ENCODE peak calls at places on chromosome 5, in seven cellular contexts. W is uterus, S is stomach, X is GM12878, I is A549, O is Peyer's patch, V is heart left ventricle. N is an unnamed sample.
A peak's percentile ranks its signal among the peaks of the same experiment; 100 is the strongest.

GRCh38 chr5:62059960-62060359 is 246.0 kb upstream of the KIF2A start:
- DNase-seq in X (no peak), W (no peak), V (no peak), S (no peak), I (no peak), O (no peak), N (no peak)

GRCh38 chr5:77210091-77211012 is at the start of gene PDE8B:
- DNase-seq in V (no peak), I (peak; percentile 30), O (peak; percentile 48), X (no peak), S (no peak), W (peak; percentile 33), N (no peak)

GRCh38 chr5:103166704-103167103 is 46.6 kb downstream of the PPIP5K2 start:
- DNase-seq in W (no peak), V (no peak), O (no peak), S (no peak), I (no peak), X (no peak), N (no peak)

GRCh38 chr5:5165541-5166002 is 25.4 kb downstream of the ADAMTS16 start:
- DNase-seq in X (no peak), O (no peak), S (no peak), V (no peak), I (no peak), W (no peak), N (no peak)

GRCh38 chr5:126499278-126499677 is 76.1 kb downstream of the GRAMD2B start:
- DNase-seq in S (no peak), O (no peak), I (no peak), W (peak; percentile 56), V (no peak), X (no peak), N (no peak)

GRCh38 chr5:34648522-34649158 is 7.5 kb upstream of the RAI14 start:
- DNase-seq in X (no peak), W (no peak), I (no peak), V (no peak), S (no peak), O (no peak), N (no peak)

GRCh38 chr5:173745123-173745522 is 128.7 kb upstream of the BOD1 start:
- DNase-seq in X (peak; percentile 47), I (no peak), O (peak; percentile 34), V (no peak), W (no peak), S (no peak), N (peak; percentile 75)

GRCh38 chr5:137305971-137306592 is 193.0 kb downstream of the SPOCK1 start:
- DNase-seq in O (no peak), V (no peak), W (no peak), S (no peak), X (no peak), I (no peak), N (no peak)

GRCh38 chr5:180367991-180368390 is 14.9 kb upstream of the GFPT2 start:
- DNase-seq in V (no peak), W (no peak), O (no peak), I (no peak), X (no peak), S (no peak), N (no peak)

GRCh38 chr5:140345919-140346347 is 470 bp downstream of the HBEGF start:
- DNase-seq in V (peak; percentile 87), S (peak; percentile 68), W (peak; percentile 62), X (no peak), I (peak; percentile 67), O (no peak), N (peak; percentile 60)

GRCh38 chr5:76125888-76126287 is 42.7 kb downstream of the SV2C start:
- DNase-seq in I (no peak), X (no peak), W (no peak), V (no peak), O (no peak), S (no peak), N (no peak)

GRCh38 chr5:132050136-132050535 is 10.3 kb upstream of the IL3 start:
- DNase-seq in X (no peak), S (peak; percentile 25), I (no peak), V (no peak), W (peak; percentile 8), O (peak; percentile 46), N (peak; percentile 23)

GRCh38 chr5:41371741-41372140 is 138.7 kb downstream of the PLCXD3 start:
- DNase-seq in S (no peak), X (no peak), V (no peak), O (no peak), I (peak; percentile 2), W (no peak), N (no peak)

DNA sequence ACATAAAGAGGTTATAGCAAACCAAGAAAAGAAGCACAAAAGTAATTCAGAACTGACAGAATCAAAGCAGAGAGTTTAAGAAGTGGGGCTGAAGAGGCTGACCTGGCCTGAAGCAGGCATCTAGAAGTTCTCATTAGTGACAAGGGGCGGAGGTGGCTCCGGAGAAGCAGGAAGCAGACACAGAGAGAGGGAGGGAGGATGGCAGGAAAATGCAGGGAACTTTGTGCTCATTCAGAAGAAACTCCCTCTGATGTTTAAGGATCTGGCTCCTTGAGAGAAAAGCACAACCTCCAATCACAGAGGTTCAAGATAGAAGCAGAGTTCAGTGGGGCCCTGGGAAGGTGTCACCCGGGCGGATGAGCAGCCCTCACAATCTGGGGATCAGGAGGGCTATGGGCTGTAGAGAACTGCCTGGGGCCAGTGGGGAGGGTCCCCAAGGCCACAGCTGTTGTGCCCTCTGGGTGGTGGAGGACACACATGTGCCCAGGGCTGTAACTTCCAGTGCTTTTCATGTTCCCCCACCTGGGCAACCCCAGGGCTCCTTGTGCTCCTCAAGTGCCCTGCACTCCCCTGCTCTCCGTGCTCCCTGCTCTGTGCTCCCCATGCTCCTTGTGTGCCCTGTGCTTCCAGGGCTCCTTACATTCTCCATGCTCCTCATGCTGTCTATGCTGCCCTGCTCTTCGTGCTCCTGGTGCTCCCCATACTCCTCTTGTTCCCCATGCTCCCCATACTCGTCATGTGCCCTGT is 51.4 kb downstream of the TRIP13 start:
- DNase-seq in V (no peak), X (no peak), W (no peak), I (no peak), S (no peak), O (peak; percentile 37), N (no peak)
- TF ChIP-seq POLR2A in V (no peak), X (no peak), W (no peak), I (no peak), S (no peak), O (no peak), N (no peak)

DNA sequence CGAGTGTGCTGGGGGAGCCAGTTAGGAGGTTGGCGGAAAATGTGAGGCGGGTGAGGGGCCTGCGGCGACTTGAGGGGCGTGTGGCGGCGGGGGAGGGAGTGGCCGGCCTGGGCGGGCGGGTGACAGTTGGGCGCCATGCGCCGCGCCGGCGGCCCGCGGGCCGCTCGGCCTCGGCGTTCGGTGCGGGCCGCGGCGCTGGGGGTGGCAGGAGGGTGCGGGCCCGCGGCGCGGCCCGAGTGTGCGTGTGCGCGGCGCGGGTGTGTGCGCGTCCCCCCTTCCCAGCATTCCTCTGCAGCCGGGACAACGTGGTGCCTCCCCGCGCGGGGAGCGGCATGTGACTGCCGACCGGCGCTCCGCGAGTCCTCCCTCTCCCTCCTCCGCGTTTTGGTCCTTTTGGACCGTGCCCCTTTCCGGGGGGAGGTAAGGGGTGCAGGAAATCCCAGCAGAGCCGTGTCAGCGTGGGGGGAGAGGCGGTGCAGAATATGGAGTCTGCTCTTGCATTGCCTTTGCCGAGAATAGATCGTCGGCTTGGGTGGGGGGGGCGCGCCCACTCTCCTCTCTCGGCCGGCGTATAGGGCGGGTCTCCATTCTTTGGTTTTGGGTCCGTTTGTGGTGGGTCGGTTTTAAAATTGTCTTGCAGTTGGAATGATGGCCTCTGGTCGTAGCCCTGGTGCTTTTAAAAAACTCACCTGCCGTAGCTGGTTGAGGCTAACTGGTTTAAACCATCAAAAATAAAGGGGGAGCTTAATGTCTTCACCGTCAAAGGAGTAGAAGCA is 1.9 kb downstream of the LARP1 start:
- DNase-seq in I (no peak), S (peak; percentile 48), W (peak; percentile 65), V (peak; percentile 74), O (peak; percentile 65), X (no peak), N (peak; percentile 53)
- TF ChIP-seq POLR2A in I (no peak), S (no peak), W (no peak), V (no peak), O (no peak), X (peak; percentile 75), N (no peak)

DNA sequence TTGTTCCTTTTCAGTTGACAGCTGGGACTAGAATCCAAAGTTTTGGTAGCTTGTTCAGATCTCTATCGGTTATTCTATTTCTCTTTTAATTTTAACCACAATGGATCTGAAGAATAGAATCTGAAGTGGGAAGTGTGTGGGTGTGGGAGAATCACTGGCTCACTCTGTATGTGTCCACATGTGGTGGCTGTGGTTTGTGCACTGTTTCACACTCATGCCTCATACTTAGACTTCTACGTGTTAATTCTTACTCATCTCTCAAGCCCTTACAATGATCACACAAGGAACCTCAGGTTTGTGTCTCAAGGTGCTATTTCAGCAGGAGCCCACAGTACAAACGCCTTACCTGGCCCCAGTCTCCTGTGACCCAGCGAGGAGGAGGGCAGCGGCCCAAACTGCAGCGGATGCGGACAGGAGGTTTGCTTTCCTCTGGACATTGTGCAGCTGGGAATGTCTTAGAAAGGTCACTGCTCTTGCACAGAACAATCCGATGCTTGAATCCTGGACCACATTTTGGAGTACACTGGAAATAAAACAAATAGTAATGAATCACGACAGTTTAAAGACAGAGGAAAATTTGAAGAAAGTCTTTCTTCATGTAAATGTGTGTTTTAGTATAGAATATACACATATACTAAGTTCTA is 309.1 kb downstream of the ADAMTS6 start:
- DNase-seq in S (no peak), W (no peak), X (peak; percentile 48), I (no peak), O (no peak), V (no peak), N (no peak)
- TF ChIP-seq POLR2A in S (no peak), W (no peak), X (no peak), I (no peak), O (no peak), V (no peak), N (no peak)

DNA sequence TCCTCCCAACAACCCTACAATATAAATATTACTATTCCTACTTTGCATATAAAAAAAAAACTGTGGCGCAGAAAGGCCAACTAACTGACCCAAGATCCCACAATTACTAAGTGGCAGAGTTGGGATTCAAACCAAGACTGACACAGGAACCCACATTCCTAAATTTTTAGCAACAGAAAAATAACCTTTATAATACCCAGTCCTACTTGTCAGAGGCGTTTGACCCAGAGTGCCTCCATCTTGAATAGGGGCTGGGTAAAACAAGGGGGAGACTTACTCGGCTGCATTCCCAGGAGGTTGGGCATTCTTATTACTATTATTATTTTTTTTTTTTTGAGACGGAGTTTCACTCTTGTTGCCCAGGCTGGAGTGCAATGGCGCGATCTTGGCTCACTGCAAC is 2.0 kb upstream of the SLC30A5 start:
- DNase-seq in W (no peak), I (no peak), S (no peak), X (no peak), O (no peak), V (no peak), N (no peak)
- TF ChIP-seq POLR2A in W (no peak), I (no peak), S (no peak), X (no peak), O (no peak), V (no peak), N (no peak)

N was measured in transverse colon.